ENCODE peak calls at places on chromosomes 12 and 14, in five cellular contexts. One of them, this sample, is unnamed.
A peak's percentile ranks its signal among the peaks of the same experiment; 100 is the strongest.

GRCh38 chr12:49331360-49332222 is 5.4 kb downstream of the C1QL4 start:
- DNase-seq in stimulated activated CD8-positive, alpha-beta memory T cell treated with anti-CD3 and anti-CD28 coated beads, Interleukin-12 subunit alpha, Interleukin-12 subunit beta, amount 100 ng/mL, for 1 hour: no peak
- DNase-seq in Daoy: peak; percentile 73
- DNase-seq in astrocyte of the cerebellum: peak; percentile 39
- DNase-seq in HFFc6: peak; percentile 63
- DNase-seq in this sample: no peak

GRCh38 chr14:62056789-62057188 is 294.6 kb downstream of the SNAPC1 start:
- DNase-seq in stimulated activated CD8-positive, alpha-beta memory T cell treated with anti-CD3 and anti-CD28 coated beads, Interleukin-12 subunit alpha, Interleukin-12 subunit beta, amount 100 ng/mL, for 1 hour: no peak
- DNase-seq in Daoy: no peak
- DNase-seq in astrocyte of the cerebellum: no peak
- DNase-seq in HFFc6: no peak
- DNase-seq in this sample: no peak

GRCh38 chr14:74019743-74020142 is 594 bp downstream of the BBOF1 start:
- DNase-seq in stimulated activated CD8-positive, alpha-beta memory T cell treated with anti-CD3 and anti-CD28 coated beads, Interleukin-12 subunit alpha, Interleukin-12 subunit beta, amount 100 ng/mL, for 1 hour: no peak
- DNase-seq in Daoy: peak; percentile 26
- DNase-seq in astrocyte of the cerebellum: peak; percentile 22
- DNase-seq in HFFc6: peak; percentile 29
- DNase-seq in this sample: no peak

GRCh38 chr12:31897791-31898503 is 61.3 kb upstream of the RESF1 start:
- DNase-seq in stimulated activated CD8-positive, alpha-beta memory T cell treated with anti-CD3 and anti-CD28 coated beads, Interleukin-12 subunit alpha, Interleukin-12 subunit beta, amount 100 ng/mL, for 1 hour: no peak
- DNase-seq in Daoy: peak; percentile 67
- DNase-seq in astrocyte of the cerebellum: no peak
- DNase-seq in HFFc6: no peak
- DNase-seq in this sample: no peak

GRCh38 chr12:7376196-7376595 is 67.8 kb downstream of the CD163L1 start:
- DNase-seq in stimulated activated CD8-positive, alpha-beta memory T cell treated with anti-CD3 and anti-CD28 coated beads, Interleukin-12 subunit alpha, Interleukin-12 subunit beta, amount 100 ng/mL, for 1 hour: no peak
- DNase-seq in Daoy: no peak
- DNase-seq in astrocyte of the cerebellum: no peak
- DNase-seq in HFFc6: peak; percentile 82
- DNase-seq in this sample: no peak

GRCh38 chr14:31208546-31209424 is 1.2 kb upstream of the HECTD1 start:
- DNase-seq in stimulated activated CD8-positive, alpha-beta memory T cell treated with anti-CD3 and anti-CD28 coated beads, Interleukin-12 subunit alpha, Interleukin-12 subunit beta, amount 100 ng/mL, for 1 hour: no peak
- DNase-seq in Daoy: no peak
- DNase-seq in astrocyte of the cerebellum: no peak
- DNase-seq in HFFc6: no peak
- DNase-seq in this sample: peak; percentile 35

GRCh38 chr12:104002686-104003085 is 37.0 kb downstream of the TDG start:
- DNase-seq in stimulated activated CD8-positive, alpha-beta memory T cell treated with anti-CD3 and anti-CD28 coated beads, Interleukin-12 subunit alpha, Interleukin-12 subunit beta, amount 100 ng/mL, for 1 hour: no peak
- DNase-seq in Daoy: no peak
- DNase-seq in astrocyte of the cerebellum: no peak
- DNase-seq in HFFc6: no peak
- DNase-seq in this sample: no peak

GRCh38 chr12:102498471-102498870 is 18.1 kb upstream of the IGF1 start:
- DNase-seq in stimulated activated CD8-positive, alpha-beta memory T cell treated with anti-CD3 and anti-CD28 coated beads, Interleukin-12 subunit alpha, Interleukin-12 subunit beta, amount 100 ng/mL, for 1 hour: no peak
- DNase-seq in Daoy: no peak
- DNase-seq in astrocyte of the cerebellum: no peak
- DNase-seq in HFFc6: no peak
- DNase-seq in this sample: no peak